ENCODE peak calls at places on chromosome 22, in seven cellular contexts. H, D, K, L, B, G and W are unnamed samples.

GRCh38 chr22:19959043-19959586 is 17.5 kb upstream of the TXNRD2 start:
- DNase-seq in H (peak; percentile 65), L (peak; percentile 59), D (no peak), B (peak; percentile 87), G (peak; percentile 83), K (peak; percentile 85), W (peak; percentile 96)

GRCh38 chr22:27576413-27576812 is 225.1 kb downstream of the MN1 start:
- DNase-seq in B (no peak), K (no peak), H (no peak), D (no peak), L (no peak), G (peak; percentile 55), W (no peak)

GRCh38 chr22:21921729-21922128 is 30.9 kb downstream of the PPM1F start:
- DNase-seq in G (no peak), D (no peak), H (no peak), B (no peak), L (no peak), K (peak; percentile 41), W (no peak)

GRCh38 chr22:46139895-46140350 is 10.4 kb upstream of the PPARA start:
- DNase-seq in D (no peak), G (peak; percentile 60), L (no peak), K (peak; percentile 78), H (no peak), B (no peak), W (no peak)

GRCh38 chr22:50169774-50170341 is 673 bp upstream of the PANX2 start:
- DNase-seq in H (no peak), G (no peak), B (no peak), K (peak; percentile 15), L (no peak), D (peak; percentile 44), W (peak; percentile 67)

GRCh38 chr22:22040472-22040871 is 57.9 kb upstream of the TOP3B start:
- DNase-seq in L (no peak), D (no peak), H (no peak), G (no peak), K (no peak), B (no peak), W (no peak)

GRCh38 chr22:26168199-26168915 is 905 bp upstream of the SEZ6L start:
- DNase-seq in G (no peak), D (no peak), L (no peak), H (no peak), B (no peak), K (no peak), W (no peak)

GRCh38 chr22:44456661-44457412 is 41.2 kb downstream of the RTL6 start:
- DNase-seq in B (no peak), H (no peak), K (no peak), D (no peak), L (no peak), G (no peak), W (no peak)

GRCh38 chr22:46103181-46103580 is 47.1 kb upstream of the PPARA start:
- DNase-seq in H (no peak), B (no peak), D (no peak), L (no peak), G (no peak), K (no peak), W (no peak)

GRCh38 chr22:46220921-46221320 is 29.2 kb downstream of the CDPF1 start:
- DNase-seq in G (no peak), B (no peak), H (no peak), D (no peak), L (no peak), K (no peak), W (no peak)

GRCh38 chr22:49660321-49660720 is 167.4 kb downstream of the BRD1 start:
- DNase-seq in B (no peak), L (no peak), K (no peak), D (no peak), H (no peak), G (no peak), W (peak; percentile 34)

GRCh38 chr22:46055176-46055850 is 78.4 kb upstream of the WNT7B start:
- DNase-seq in L (no peak), B (peak; percentile 78), H (no peak), K (peak; percentile 62), G (no peak), D (no peak), W (peak; percentile 78)

GRCh38 chr22:46464701-46465347 is 72.6 kb downstream of the CELSR1 start:
- DNase-seq in L (no peak), H (no peak), G (no peak), K (no peak), B (no peak), D (no peak), W (no peak)

GRCh38 chr22:22696104-22696503 is 51.7 kb downstream of the GGTLC2 start:
- DNase-seq in L (no peak), G (no peak), K (no peak), D (no peak), B (no peak), H (no peak), W (no peak)

GRCh38 chr22:28029201-28029948 is 110.3 kb upstream of the PITPNB start:
- DNase-seq in H (no peak), D (no peak), L (no peak), B (peak; percentile 41), K (no peak), G (peak; percentile 49), W (no peak)

GRCh38 chr22:46568102-46568809 is 30.8 kb upstream of the CELSR1 start:
- DNase-seq in K (no peak), G (no peak), L (no peak), B (no peak), D (no peak), H (no peak), W (peak; percentile 30)

GRCh38 chr22:45262931-45263789 is 21.6 kb upstream of the UPK3A start:
- DNase-seq in B (no peak), K (no peak), G (peak; percentile 45), H (no peak), L (no peak), D (peak; percentile 51), W (no peak)

GRCh38 chr22:47805394-47805935 is 1043.0 kb downstream of the TBC1D22A start:
- DNase-seq in H (no peak), L (no peak), B (no peak), G (no peak), D (no peak), K (no peak), W (no peak)

GRCh38 chr22:20000246-20001081 is 16.2 kb downstream of the ARVCF start:
- DNase-seq in H (no peak), D (no peak), G (peak; percentile 64), L (no peak), B (no peak), K (no peak), W (peak; percentile 83)

GRCh38 chr22:22110548-22111266 is 128.1 kb upstream of the TOP3B start:
- DNase-seq in D (peak; percentile 86), G (peak; percentile 30), B (no peak), H (peak; percentile 46), L (no peak), K (no peak), W (no peak)

GRCh38 chr22:29626497-29627195 is 23.2 kb downstream of the NF2 start:
- DNase-seq in G (no peak), B (no peak), H (no peak), L (no peak), K (no peak), D (no peak), W (no peak)

GRCh38 chr22:29627196-29627535 is 23.7 kb downstream of the NF2 start:
- DNase-seq in H (no peak), K (no peak), L (no peak), D (no peak), B (no peak), G (no peak), W (no peak)

GRCh38 chr22:29623553-29624169 is 20.2 kb downstream of the NF2 start:
- DNase-seq in H (no peak), D (no peak), G (no peak), K (no peak), L (no peak), B (no peak), W (no peak)

GRCh38 chr22:29623059-29623458 is 19.6 kb downstream of the NF2 start:
- DNase-seq in D (no peak), K (no peak), G (no peak), L (no peak), H (no peak), B (no peak), W (no peak)

GRCh38 chr22:29625090-29625825 is 21.8 kb downstream of the NF2 start:
- DNase-seq in B (peak; percentile 44), G (no peak), D (peak; percentile 48), H (no peak), L (peak; percentile 40), K (peak; percentile 46), W (peak; percentile 39)
- H3K4me1 ChIP-seq in B (peaks cover 15% of the 10 kb centered on the region), G (peaks cover 60% of the 10 kb centered on the region), D (no peaks in the 10 kb centered on the region), H (peaks cover 57% of the 10 kb centered on the region), L (peaks cover 53% of the 10 kb centered on the region), K (peaks cover 10% of the 10 kb centered on the region), W (no peaks in the 10 kb centered on the region)

GRCh38 chr22:42869463-42869862 is 12.4 kb upstream of the ARFGAP3 start:
- DNase-seq in H (no peak), D (no peak), G (no peak), B (no peak), L (no peak), K (no peak), W (no peak)

GRCh38 chr22:42873361-42873760 is 16.3 kb upstream of the ARFGAP3 start:
- DNase-seq in L (no peak), H (no peak), B (no peak), G (no peak), K (no peak), D (no peak), W (no peak)

GRCh38 chr22:42869888-42870480 is 12.9 kb upstream of the ARFGAP3 start:
- DNase-seq in G (no peak), D (no peak), K (no peak), L (no peak), B (no peak), H (no peak), W (no peak)

GRCh38 chr22:42872821-42873220 is 15.7 kb upstream of the ARFGAP3 start:
- DNase-seq in L (no peak), G (no peak), K (no peak), B (no peak), D (no peak), H (no peak), W (no peak)

GRCh38 chr22:42871146-42872050 is 14.3 kb upstream of the ARFGAP3 start:
- DNase-seq in B (no peak), K (no peak), H (no peak), L (no peak), G (no peak), D (no peak), W (peak; percentile 37)
- H3K36me3 ChIP-seq in B (peaks cover 11% of the 10 kb centered on the region), K (no peaks in the 10 kb centered on the region), H (peaks cover 5% of the 10 kb centered on the region), L (peaks cover 13% of the 10 kb centered on the region), G (peaks cover 73% of the 10 kb centered on the region), D (no peaks in the 10 kb centered on the region), W (peaks cover 3% of the 10 kb centered on the region)

GRCh38 chr22:35350539-35351503 is 30.1 kb upstream of the HMOX1 start:
- DNase-seq in K (peak; percentile 96), H (peak; percentile 81), L (peak; percentile 81), G (peak; percentile 92), D (peak; percentile 88), B (peak; percentile 93), W (peak; percentile 96)
- H3K4me1 ChIP-seq in K (peaks cover 9% of the 10 kb centered on the region), H (peaks cover 2% of the 10 kb centered on the region), L (peaks cover 29% of the 10 kb centered on the region), G (peaks cover 48% of the 10 kb centered on the region), D (peaks cover 26% of the 10 kb centered on the region), B (no peaks in the 10 kb centered on the region), W (no peaks in the 10 kb centered on the region)

DNA sequence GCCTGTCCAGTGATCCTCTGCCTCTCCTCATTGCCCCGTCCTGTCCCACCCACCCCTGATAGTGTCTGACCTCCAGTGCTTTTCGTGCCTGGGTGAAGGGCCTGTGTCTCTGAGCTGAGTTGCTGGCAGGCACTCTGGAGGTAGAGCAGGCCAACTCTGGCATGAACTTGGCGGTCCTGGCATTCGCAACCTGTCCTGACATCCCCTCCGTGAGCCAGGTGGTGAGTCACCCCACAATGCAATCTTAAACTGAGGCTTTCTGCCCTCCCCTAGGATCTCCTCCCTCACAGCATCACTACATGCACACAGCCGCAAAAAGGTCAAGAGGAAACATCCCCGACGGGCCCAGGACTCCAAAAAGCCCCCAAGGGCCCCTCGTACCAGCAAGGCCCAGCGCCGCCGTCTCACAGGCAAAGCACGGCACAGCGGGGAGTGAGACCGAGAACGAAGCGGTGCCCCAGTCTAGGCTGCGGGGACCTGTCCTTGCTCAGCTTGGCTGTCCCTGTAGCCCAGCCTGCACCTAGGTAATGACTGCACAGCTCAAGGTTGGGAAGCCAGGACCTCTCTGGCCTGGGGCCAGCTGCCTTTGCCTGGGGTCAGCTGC is 4.9 kb downstream of the NOL12 start:
- DNase-seq in G (no peak), H (no peak), K (no peak), B (no peak), L (no peak), D (no peak), W (no peak)
- H3K36me3 ChIP-seq in G (peaks cover 69% of the 10 kb centered on the region), H (peaks cover 10% of the 10 kb centered on the region), K (no peaks in the 10 kb centered on the region), B (peaks cover 25% of the 10 kb centered on the region), L (peaks cover 20% of the 10 kb centered on the region), D (no peaks in the 10 kb centered on the region), W (peaks cover 6% of the 10 kb centered on the region)